ENCODE peak calls at places on chromosomes 11 and 22, in four cellular contexts. One of them, this sample, is unnamed.

GRCh38 chr11:17259931-17260499 is 16.5 kb upstream of the NUCB2 start:
- DNase-seq in mammary epithelial cell: peak; percentile 31
- DNase-seq in tibial nerve: no peak
- DNase-seq in AG09309: no peak
- DNase-seq in this sample: no peak

GRCh38 chr11:6200975-6201374 is 2.0 kb downstream of the OR52W1 start:
- DNase-seq in mammary epithelial cell: no peak
- DNase-seq in tibial nerve: peak; percentile 34
- DNase-seq in AG09309: no peak
- DNase-seq in this sample: no peak

GRCh38 chr11:59173080-59173963 is 1.4 kb downstream of the DTX4 start:
- DNase-seq in mammary epithelial cell: peak; percentile 48
- DNase-seq in tibial nerve: no peak
- DNase-seq in AG09309: no peak
- DNase-seq in this sample: peak; percentile 81

GRCh38 chr11:12581923-12582322 is 92.3 kb upstream of the TEAD1 start:
- DNase-seq in mammary epithelial cell: peak; percentile 80
- DNase-seq in tibial nerve: no peak
- DNase-seq in AG09309: peak; percentile 63
- DNase-seq in this sample: peak; percentile 67

GRCh38 chr11:17267576-17267975 is 9.0 kb upstream of the NUCB2 start:
- DNase-seq in mammary epithelial cell: peak; percentile 99
- DNase-seq in tibial nerve: no peak
- DNase-seq in AG09309: no peak
- DNase-seq in this sample: no peak

GRCh38 chr11:42407379-42407778 is 904.4 kb upstream of the API5 start:
- DNase-seq in mammary epithelial cell: peak; percentile 1
- DNase-seq in tibial nerve: no peak
- DNase-seq in AG09309: no peak
- DNase-seq in this sample: no peak

GRCh38 chr22:25829808-25830777 is 88.1 kb downstream of the MYO18B start:
- DNase-seq in mammary epithelial cell: no peak
- DNase-seq in tibial nerve: no peak
- DNase-seq in AG09309: no peak
- DNase-seq in this sample: no peak

GRCh38 chr11:73197348-73197747 is 20.7 kb upstream of the P2RY2 start:
- DNase-seq in mammary epithelial cell: no peak
- DNase-seq in tibial nerve: no peak
- DNase-seq in AG09309: no peak
- DNase-seq in this sample: no peak

GRCh38 chr11:73236879-73237278 is 18.8 kb downstream of the P2RY2 start:
- DNase-seq in mammary epithelial cell: peak; percentile 48
- DNase-seq in tibial nerve: no peak
- DNase-seq in AG09309: no peak
- DNase-seq in this sample: peak; percentile 64

GRCh38 chr11:134362192-134362901 is 30.6 kb downstream of the GLB1L2 start:
- DNase-seq in mammary epithelial cell: no peak
- DNase-seq in tibial nerve: no peak
- DNase-seq in AG09309: no peak
- DNase-seq in this sample: peak; percentile 65

GRCh38 chr22:36144886-36145541 is 15.5 kb downstream of the APOL3 start:
- DNase-seq in mammary epithelial cell: peak; percentile 33
- DNase-seq in tibial nerve: no peak
- DNase-seq in AG09309: peak; percentile 32
- DNase-seq in this sample: peak; percentile 85

GRCh38 chr11:126338346-126339055 is 17.0 kb upstream of the ST3GAL4 start:
- DNase-seq in mammary epithelial cell: no peak
- DNase-seq in tibial nerve: no peak
- DNase-seq in AG09309: no peak
- DNase-seq in this sample: no peak

GRCh38 chr11:1349074-1349931 is 39.9 kb upstream of the TOLLIP start:
- DNase-seq in mammary epithelial cell: no peak
- DNase-seq in tibial nerve: no peak
- DNase-seq in AG09309: no peak
- DNase-seq in this sample: peak; percentile 63

GRCh38 chr11:67320691-67321090 is 17.4 kb downstream of the SSH3 start:
- DNase-seq in mammary epithelial cell: no peak
- DNase-seq in tibial nerve: no peak
- DNase-seq in AG09309: no peak
- DNase-seq in this sample: no peak

GRCh38 chr22:25120761-25121212 is 78.9 kb upstream of the CRYBB3 start:
- DNase-seq in mammary epithelial cell: no peak
- DNase-seq in tibial nerve: no peak
- DNase-seq in AG09309: no peak
- DNase-seq in this sample: peak; percentile 85

GRCh38 chr11:84722583-84723108 is 904.5 kb downstream of the DLG2 start:
- DNase-seq in mammary epithelial cell: no peak
- DNase-seq in tibial nerve: no peak
- DNase-seq in AG09309: no peak
- DNase-seq in this sample: no peak

GRCh38 chr11:118612378-118612777 is 5.0 kb downstream of the PHLDB1 start:
- DNase-seq in mammary epithelial cell: no peak
- DNase-seq in tibial nerve: no peak
- DNase-seq in AG09309: no peak
- DNase-seq in this sample: peak; percentile 77

GRCh38 chr11:15507592-15507991 is 392.9 kb downstream of the INSC start:
- DNase-seq in mammary epithelial cell: no peak
- DNase-seq in tibial nerve: no peak
- DNase-seq in AG09309: no peak
- DNase-seq in this sample: no peak

GRCh38 chr22:37284807-37285355 is 2.6 kb downstream of the CYTH4 start:
- DNase-seq in mammary epithelial cell: no peak
- DNase-seq in tibial nerve: no peak
- DNase-seq in AG09309: no peak
- DNase-seq in this sample: no peak

GRCh38 chr11:118319031-118319814 is 14.7 kb downstream of the CD3E start:
- DNase-seq in mammary epithelial cell: no peak
- DNase-seq in tibial nerve: no peak
- DNase-seq in AG09309: no peak
- DNase-seq in this sample: no peak

GRCh38 chr11:73270855-73271477 is 1.2 kb upstream of the P2RY6 start:
- DNase-seq in mammary epithelial cell: no peak
- DNase-seq in tibial nerve: no peak
- DNase-seq in AG09309: no peak
- DNase-seq in this sample: no peak

GRCh38 chr22:45503816-45504702 is 1.4 kb downstream of the FBLN1 start:
- DNase-seq in mammary epithelial cell: peak; percentile 79
- DNase-seq in tibial nerve: no peak
- DNase-seq in AG09309: no peak
- DNase-seq in this sample: peak; percentile 72

GRCh38 chr22:43207849-43208702 is 21.1 kb upstream of the TTLL12 start:
- DNase-seq in mammary epithelial cell: no peak
- DNase-seq in tibial nerve: no peak
- DNase-seq in AG09309: no peak
- DNase-seq in this sample: peak; percentile 59

GRCh38 chr11:606245-606644 is 9.5 kb downstream of the IRF7 start:
- DNase-seq in mammary epithelial cell: peak; percentile 89
- DNase-seq in tibial nerve: no peak
- DNase-seq in AG09309: no peak
- DNase-seq in this sample: peak; percentile 74

GRCh38 chr22:38728899-38729796 is 23.4 kb downstream of the GTPBP1 start:
- DNase-seq in mammary epithelial cell: no peak
- DNase-seq in tibial nerve: no peak
- DNase-seq in AG09309: no peak
- DNase-seq in this sample: peak; percentile 59

GRCh38 chr22:25213221-25213620 is 6.2 kb upstream of the CRYBB2 start:
- DNase-seq in mammary epithelial cell: no peak
- DNase-seq in tibial nerve: no peak
- DNase-seq in AG09309: no peak
- DNase-seq in this sample: no peak

GRCh38 chr11:35083181-35084061 is 55.5 kb upstream of the CD44 start:
- DNase-seq in mammary epithelial cell: peak; percentile 91
- DNase-seq in tibial nerve: peak; percentile 19
- DNase-seq in AG09309: peak; percentile 100
- DNase-seq in this sample: no peak

GRCh38 chr22:19942886-19943664 is 1.5 kb upstream of the TXNRD2 start:
- DNase-seq in mammary epithelial cell: peak; percentile 67
- DNase-seq in tibial nerve: no peak
- DNase-seq in AG09309: peak; percentile 80
- DNase-seq in this sample: peak; percentile 39

GRCh38 chr11:29051935-29052334 is 943.7 kb downstream of the METTL15 start:
- DNase-seq in mammary epithelial cell: peak; percentile 78
- DNase-seq in tibial nerve: no peak
- DNase-seq in AG09309: no peak
- DNase-seq in this sample: no peak

GRCh38 chr22:38657248-38657909 is 941 bp downstream of the CBY1 start:
- DNase-seq in mammary epithelial cell: peak; percentile 59
- DNase-seq in tibial nerve: no peak
- DNase-seq in AG09309: no peak
- DNase-seq in this sample: no peak

GRCh38 chr22:30495041-30495784 is 10.3 kb downstream of the SEC14L4 start:
- DNase-seq in mammary epithelial cell: no peak
- DNase-seq in tibial nerve: no peak
- DNase-seq in AG09309: no peak
- DNase-seq in this sample: no peak

GRCh38 chr11:23995891-23996290 is 501.0 kb upstream of the LUZP2 start:
- DNase-seq in mammary epithelial cell: peak; percentile 12
- DNase-seq in tibial nerve: no peak
- DNase-seq in AG09309: no peak
- DNase-seq in this sample: no peak

GRCh38 chr11:29260939-29261705 is 755.7 kb downstream of the KCNA4 start:
- DNase-seq in mammary epithelial cell: peak; percentile 90
- DNase-seq in tibial nerve: no peak
- DNase-seq in AG09309: no peak
- DNase-seq in this sample: no peak

GRCh38 chr11:119974467-119974866 is 163.4 kb downstream of the TRIM29 start:
- DNase-seq in mammary epithelial cell: no peak
- DNase-seq in tibial nerve: no peak
- DNase-seq in AG09309: no peak
- DNase-seq in this sample: no peak

GRCh38 chr11:119976805-119977583 is 160.9 kb downstream of the TRIM29 start:
- DNase-seq in mammary epithelial cell: no peak
- DNase-seq in tibial nerve: no peak
- DNase-seq in AG09309: no peak
- DNase-seq in this sample: no peak

GRCh38 chr11:119974051-119974450 is 163.9 kb downstream of the TRIM29 start:
- DNase-seq in mammary epithelial cell: no peak
- DNase-seq in tibial nerve: no peak
- DNase-seq in AG09309: no peak
- DNase-seq in this sample: no peak

GRCh38 chr11:119977584-119977860 is 160.4 kb downstream of the TRIM29 start:
- DNase-seq in mammary epithelial cell: no peak
- DNase-seq in tibial nerve: no peak
- DNase-seq in AG09309: no peak
- DNase-seq in this sample: no peak

GRCh38 chr11:119975561-119976152 is 162.3 kb downstream of the TRIM29 start:
- DNase-seq in mammary epithelial cell: no peak
- DNase-seq in tibial nerve: no peak
- DNase-seq in AG09309: no peak
- DNase-seq in this sample: no peak
- H3K4me3 ChIP-seq in mammary epithelial cell: no peak overlapping the region
- H3K4me3 ChIP-seq in tibial nerve: no peak overlapping the region
- H3K4me3 ChIP-seq in AG09309: no peak overlapping the region
- H3K4me3 ChIP-seq in this sample: no peak overlapping the region

GRCh38 chr22:41468381-41469217 is at the start of the genes ACO2 and PHF5A:
- DNase-seq in mammary epithelial cell: peak; percentile 98
- DNase-seq in tibial nerve: peak; percentile 96
- DNase-seq in AG09309: peak; percentile 93
- DNase-seq in this sample: peak; percentile 99

GRCh38 chr22:41474878-41475451 is 6.0 kb downstream of the ACO2 start:
- DNase-seq in mammary epithelial cell: no peak
- DNase-seq in tibial nerve: no peak
- DNase-seq in AG09309: no peak
- DNase-seq in this sample: no peak

GRCh38 chr22:41471606-41472005 is 2.7 kb downstream of the ACO2 start:
- DNase-seq in mammary epithelial cell: no peak
- DNase-seq in tibial nerve: no peak
- DNase-seq in AG09309: no peak
- DNase-seq in this sample: no peak

GRCh38 chr22:41469218-41469851 is 418 bp downstream of the ACO2 start:
- DNase-seq in mammary epithelial cell: no peak
- DNase-seq in tibial nerve: no peak
- DNase-seq in AG09309: no peak
- DNase-seq in this sample: no peak
- H3K4me3 ChIP-seq in mammary epithelial cell: peak overlapping the region; percentile 81
- H3K4me3 ChIP-seq in tibial nerve: peak overlapping the region; percentile 89
- H3K4me3 ChIP-seq in AG09309: peak overlapping the region; percentile 95
- H3K4me3 ChIP-seq in this sample: peak overlapping the region; percentile 94

GRCh38 chr22:22520020-22520656 is at the start of gene ZNF280A:
- DNase-seq in mammary epithelial cell: no peak
- DNase-seq in tibial nerve: no peak
- DNase-seq in AG09309: no peak
- DNase-seq in this sample: no peak
- H3K4me3 ChIP-seq in mammary epithelial cell: no peak within 1 kb of the TSS
- H3K4me3 ChIP-seq in tibial nerve: peak within 1 kb of the TSS; percentile 8
- H3K4me3 ChIP-seq in AG09309: no peak within 1 kb of the TSS
- H3K4me3 ChIP-seq in this sample: no peak within 1 kb of the TSS

GRCh38 chr11:95241673-95242072 is 10.7 kb upstream of the SESN3 start:
- DNase-seq in mammary epithelial cell: no peak
- DNase-seq in tibial nerve: no peak
- DNase-seq in AG09309: no peak
- DNase-seq in this sample: no peak

GRCh38 chr11:95243658-95244057 is 12.7 kb upstream of the SESN3 start:
- DNase-seq in mammary epithelial cell: no peak
- DNase-seq in tibial nerve: no peak
- DNase-seq in AG09309: no peak
- DNase-seq in this sample: no peak

GRCh38 chr11:95242990-95243590 is 12.1 kb upstream of the SESN3 start:
- DNase-seq in mammary epithelial cell: no peak
- DNase-seq in tibial nerve: no peak
- DNase-seq in AG09309: no peak
- DNase-seq in this sample: no peak

GRCh38 chr11:95239871-95240648 is 9.1 kb upstream of the SESN3 start:
- DNase-seq in mammary epithelial cell: no peak
- DNase-seq in tibial nerve: no peak
- DNase-seq in AG09309: no peak
- DNase-seq in this sample: no peak

GRCh38 chr11:95242202-95242989 is 11.4 kb upstream of the SESN3 start:
- DNase-seq in mammary epithelial cell: no peak
- DNase-seq in tibial nerve: no peak
- DNase-seq in AG09309: no peak
- DNase-seq in this sample: no peak
- H3K4me3 ChIP-seq in mammary epithelial cell: no peak overlapping the region
- H3K4me3 ChIP-seq in tibial nerve: peak overlapping the region; percentile 6
- H3K4me3 ChIP-seq in AG09309: no peak overlapping the region
- H3K4me3 ChIP-seq in this sample: peak overlapping the region; percentile 45

DNA sequence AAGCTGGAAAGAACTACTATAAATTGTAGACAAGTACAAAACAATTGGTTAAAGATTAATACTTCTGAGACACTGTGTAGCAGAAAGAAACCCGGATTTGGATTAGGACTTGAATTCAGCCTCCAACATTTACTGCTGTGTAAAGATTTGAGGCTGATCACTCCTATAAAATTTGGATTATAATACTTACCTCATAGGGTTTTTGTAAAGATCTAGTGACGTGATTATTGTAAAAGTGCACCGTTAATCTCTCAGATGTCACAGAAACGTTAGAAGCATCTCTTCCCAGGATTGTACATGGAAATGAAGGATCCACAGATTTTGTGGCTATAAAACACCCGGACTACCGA is 323 bp upstream of the HIKESHI start:
- DNase-seq in mammary epithelial cell: no peak
- DNase-seq in tibial nerve: no peak
- DNase-seq in AG09309: no peak
- DNase-seq in this sample: no peak
- H3K4me3 ChIP-seq in mammary epithelial cell: peak overlapping the region; percentile 74
- H3K4me3 ChIP-seq in tibial nerve: peak overlapping the region; percentile 87
- H3K4me3 ChIP-seq in AG09309: peak overlapping the region; percentile 97
- H3K4me3 ChIP-seq in this sample: peak overlapping the region; percentile 25

GRCh38 chr11:76167590-76167989 is 38.7 kb downstream of the WNT11 start:
- DNase-seq in mammary epithelial cell: no peak
- DNase-seq in tibial nerve: no peak
- DNase-seq in AG09309: no peak
- DNase-seq in this sample: no peak
- H3K4me3 ChIP-seq in mammary epithelial cell: no peak overlapping the region
- H3K4me3 ChIP-seq in tibial nerve: no peak overlapping the region
- H3K4me3 ChIP-seq in AG09309: no peak overlapping the region
- H3K4me3 ChIP-seq in this sample: no peak overlapping the region